ENCODE peak calls at places on chromosomes 7 and 10, in four cellular contexts. One of them, this sample, is unnamed.

GRCh38 chr7:137731436-137731835 is 115.3 kb downstream of the DGKI start:
- DNase-seq in colonic mucosa: no peak
- DNase-seq in stimulated activated CD8-positive, alpha-beta memory T cell treated with anti-CD3 and anti-CD28 coated beads, Interleukin-7, amount 100 ng/mL, for 24 hours: no peak
- DNase-seq in EH: peak; percentile 67
- DNase-seq in this sample: no peak

GRCh38 chr10:87531908-87532622 is 27.4 kb downstream of the MINPP1 start:
- DNase-seq in stimulated activated CD8-positive, alpha-beta memory T cell treated with anti-CD3 and anti-CD28 coated beads, Interleukin-7, amount 100 ng/mL, for 24 hours: no peak
- DNase-seq in EH: peak; percentile 60
- DNase-seq in colonic mucosa: no peak
- DNase-seq in this sample: no peak

GRCh38 chr7:50332241-50333176 is 28.0 kb downstream of the IKZF1 start:
- DNase-seq in colonic mucosa: no peak
- DNase-seq in stimulated activated CD8-positive, alpha-beta memory T cell treated with anti-CD3 and anti-CD28 coated beads, Interleukin-7, amount 100 ng/mL, for 24 hours: no peak
- DNase-seq in EH: no peak
- DNase-seq in this sample: no peak

GRCh38 chr7:106858618-106859532 is 6.2 kb upstream of the PIK3CG start:
- DNase-seq in stimulated activated CD8-positive, alpha-beta memory T cell treated with anti-CD3 and anti-CD28 coated beads, Interleukin-7, amount 100 ng/mL, for 24 hours: no peak
- DNase-seq in colonic mucosa: peak; percentile 33
- DNase-seq in EH: peak; percentile 9
- DNase-seq in this sample: no peak

GRCh38 chr7:92644406-92645113 is 54.4 kb upstream of the FAM133B start:
- DNase-seq in stimulated activated CD8-positive, alpha-beta memory T cell treated with anti-CD3 and anti-CD28 coated beads, Interleukin-7, amount 100 ng/mL, for 24 hours: no peak
- DNase-seq in colonic mucosa: no peak
- DNase-seq in EH: no peak
- DNase-seq in this sample: no peak

GRCh38 chr10:30784896-30785605 is 155.5 kb upstream of the LYZL2 start:
- DNase-seq in colonic mucosa: peak; percentile 44
- DNase-seq in EH: peak; percentile 72
- DNase-seq in stimulated activated CD8-positive, alpha-beta memory T cell treated with anti-CD3 and anti-CD28 coated beads, Interleukin-7, amount 100 ng/mL, for 24 hours: no peak
- DNase-seq in this sample: no peak

GRCh38 chr7:7569113-7569527 is 2.4 kb downstream of the MIOS start:
- DNase-seq in colonic mucosa: no peak
- DNase-seq in stimulated activated CD8-positive, alpha-beta memory T cell treated with anti-CD3 and anti-CD28 coated beads, Interleukin-7, amount 100 ng/mL, for 24 hours: no peak
- DNase-seq in EH: peak; percentile 25
- DNase-seq in this sample: no peak

GRCh38 chr7:134865001-134865845 is 85.8 kb downstream of the CALD1 start:
- DNase-seq in stimulated activated CD8-positive, alpha-beta memory T cell treated with anti-CD3 and anti-CD28 coated beads, Interleukin-7, amount 100 ng/mL, for 24 hours: no peak
- DNase-seq in colonic mucosa: no peak
- DNase-seq in EH: peak; percentile 56
- DNase-seq in this sample: no peak

GRCh38 chr10:71622656-71623055 is 96.9 kb downstream of the C10orf105 start:
- DNase-seq in colonic mucosa: no peak
- DNase-seq in stimulated activated CD8-positive, alpha-beta memory T cell treated with anti-CD3 and anti-CD28 coated beads, Interleukin-7, amount 100 ng/mL, for 24 hours: no peak
- DNase-seq in EH: no peak
- DNase-seq in this sample: no peak

GRCh38 chr10:3570855-3571266 is 214.1 kb downstream of the KLF6 start:
- DNase-seq in EH: peak; percentile 34
- DNase-seq in colonic mucosa: no peak
- DNase-seq in stimulated activated CD8-positive, alpha-beta memory T cell treated with anti-CD3 and anti-CD28 coated beads, Interleukin-7, amount 100 ng/mL, for 24 hours: no peak
- DNase-seq in this sample: no peak

GRCh38 chr7:41733063-41733398 is 30.1 kb upstream of the INHBA start:
- DNase-seq in stimulated activated CD8-positive, alpha-beta memory T cell treated with anti-CD3 and anti-CD28 coated beads, Interleukin-7, amount 100 ng/mL, for 24 hours: no peak
- DNase-seq in EH: no peak
- DNase-seq in colonic mucosa: no peak
- DNase-seq in this sample: no peak

GRCh38 chr10:6255548-6256061 is 52.9 kb downstream of the PFKFB3 start:
- DNase-seq in stimulated activated CD8-positive, alpha-beta memory T cell treated with anti-CD3 and anti-CD28 coated beads, Interleukin-7, amount 100 ng/mL, for 24 hours: no peak
- DNase-seq in EH: no peak
- DNase-seq in colonic mucosa: no peak
- DNase-seq in this sample: no peak

GRCh38 chr7:21580073-21580521 is 37.3 kb downstream of the DNAH11 start:
- DNase-seq in EH: peak; percentile 84
- DNase-seq in stimulated activated CD8-positive, alpha-beta memory T cell treated with anti-CD3 and anti-CD28 coated beads, Interleukin-7, amount 100 ng/mL, for 24 hours: no peak
- DNase-seq in colonic mucosa: no peak
- DNase-seq in this sample: peak; percentile 2

This sample was measured in AG09309.